ENCODE peak calls at places on chromosomes 16 and 17, in six cellular contexts. Y, X, G, Z, O and R are unnamed samples.

GRCh38 chr17:41223821-41224220 is 2.6 kb upstream of the KRTAP9-2 start:
- DNase-seq in Y (no peak), X (no peak), G (no peak), Z (no peak), O (no peak), R (no peak)

GRCh38 chr17:56597495-56597990 is 4.0 kb downstream of the NOG start:
- DNase-seq in Y (no peak), X (no peak), G (no peak), Z (no peak), O (peak; percentile 57), R (peak; percentile 13)

GRCh38 chr16:67164599-67165061 is at the start of gene HSF4:
- DNase-seq in Y (no peak), X (no peak), G (no peak), Z (no peak), O (no peak), R (no peak)

GRCh38 chr17:49193513-49194296 is 16.7 kb downstream of the GNGT2 start:
- DNase-seq in Y (no peak), X (no peak), G (peak; percentile 74), Z (no peak), O (peak; percentile 83), R (peak; percentile 49)

GRCh38 chr17:4932756-4933155 is 679 bp downstream of the GP1BA start:
- DNase-seq in Y (no peak), X (no peak), G (no peak), Z (no peak), O (no peak), R (no peak)

GRCh38 chr17:66834919-66835454 is at the start of gene CACNG5:
- DNase-seq in Y (no peak), X (no peak), G (no peak), Z (no peak), O (no peak), R (no peak)

GRCh38 chr16:8931864-8932263 is 31.8 kb downstream of the USP7 start:
- DNase-seq in Y (no peak), X (peak; percentile 41), G (peak; percentile 24), Z (peak; percentile 48), O (peak; percentile 40), R (peak; percentile 24)

GRCh38 chr17:57286372-57287105 is 30.2 kb downstream of the MSI2 start:
- DNase-seq in Y (no peak), X (no peak), G (no peak), Z (no peak), O (no peak), R (no peak)

GRCh38 chr17:489758-490329 is 137.2 kb upstream of the RPH3AL start:
- DNase-seq in Y (no peak), X (peak; percentile 46), G (peak; percentile 40), Z (peak; percentile 68), O (peak; percentile 63), R (no peak)